ENCODE peak calls at places on chromosome 1, in seven cellular contexts. P, Z, Y, M, Q, O and F are unnamed samples.

GRCh38 chr1:204507317-204508105 is 8.7 kb upstream of the MDM4 start:
- DNase-seq in M (no peak), Z (no peak), Q (no peak), P (no peak), Y (no peak), O (peak; percentile 60), F (no peak)

GRCh38 chr1:32786856-32787255 is 30.3 kb downstream of the YARS1 start:
- DNase-seq in M (no peak), O (peak; percentile 38), Q (no peak), Z (no peak), Y (no peak), P (no peak), F (no peak)

GRCh38 chr1:20158358-20159070 is 19.4 kb downstream of the PLA2G2F start:
- DNase-seq in M (no peak), O (no peak), P (no peak), Q (no peak), Z (no peak), Y (no peak), F (no peak)

GRCh38 chr1:212432706-212433576 is at the start of gene NENF:
- DNase-seq in Y (peak; percentile 60), P (peak; percentile 88), Z (no peak), M (peak; percentile 92), O (peak; percentile 96), Q (no peak), F (peak; percentile 65)

GRCh38 chr1:1072849-1073742 is 1.0 kb downstream of the RNF223 start:
- DNase-seq in Z (no peak), M (no peak), O (no peak), Y (no peak), P (no peak), Q (no peak), F (no peak)

GRCh38 chr1:228351850-228352249 is 54.8 kb downstream of the TRIM11 start:
- DNase-seq in Z (no peak), O (no peak), Y (no peak), P (no peak), M (peak; percentile 42), Q (no peak), F (no peak)

GRCh38 chr1:214264196-214264595 is 16.8 kb upstream of the SMYD2 start:
- DNase-seq in O (no peak), Q (no peak), M (no peak), Y (no peak), Z (peak; percentile 46), P (no peak), F (no peak)

GRCh38 chr1:109922326-109922725 is 11.7 kb downstream of the CSF1 start:
- DNase-seq in P (no peak), Q (no peak), M (no peak), O (no peak), Z (no peak), Y (no peak), F (no peak)